ENCODE peak calls at places on chromosome X, in nine cellular contexts. J is mesenchymal stem cell, V is aorta, W is heart right ventricle, A is lower lobe of right lung, R is breast epithelium, H is left ventricle myocardium inferior, E is Panc1, I is MM.1S. Y is an unnamed sample.

GRCh38 chrX:43835557-43835956 is 46.7 kb downstream of the MAOB start:
- DNase-seq in J (no peak), V (no peak), W (no peak), A (no peak), R (no peak), H (no peak), E (no peak), I (no peak), Y (no peak)

GRCh38 chrX:49266536-49267445 is 2.3 kb upstream of the FOXP3 start:
- DNase-seq in J (no peak), V (no peak), W (no peak), A (no peak), R (no peak), H (no peak), E (no peak), I (no peak), Y (no peak)

GRCh38 chrX:115297189-115297588 is 7.7 kb downstream of the LUZP4 start:
- DNase-seq in J (no peak), V (no peak), W (no peak), A (no peak), R (no peak), H (no peak), E (no peak), I (no peak), Y (no peak)

GRCh38 chrX:20029728-20030127 is 38.9 kb upstream of the BCLAF3 start:
- DNase-seq in J (no peak), V (no peak), W (no peak), A (no peak), R (peak; percentile 62), H (no peak), E (no peak), I (peak; percentile 71), Y (no peak)

GRCh38 chrX:24498975-24499374 is 33.9 kb downstream of the PDK3 start:
- DNase-seq in J (peak; percentile 7), V (no peak), W (no peak), A (no peak), R (no peak), H (no peak), E (no peak), I (peak; percentile 61), Y (no peak)

GRCh38 chrX:672931-673330 is 42.3 kb downstream of the SHOX start:
- DNase-seq in J (no peak), V (no peak), W (no peak), A (no peak), R (no peak), H (no peak), E (no peak), I (no peak), Y (no peak)

GRCh38 chrX:140701480-140701879 is 8.1 kb upstream of the LINC00632 start:
- DNase-seq in J (peak; percentile 48), V (no peak), W (no peak), A (no peak), R (no peak), H (no peak), E (no peak), I (peak; percentile 28), Y (no peak)

GRCh38 chrX:69014200-69014599 is 151.1 kb downstream of the PJA1 start:
- DNase-seq in J (peak; percentile 8), V (no peak), W (no peak), A (no peak), R (no peak), H (no peak), E (no peak), I (no peak), Y (no peak)

GRCh38 chrX:130801901-130802300 is 101.1 kb downstream of the ENOX2 start:
- DNase-seq in J (no peak), V (no peak), W (no peak), A (no peak), R (no peak), H (no peak), E (no peak), I (no peak), Y (no peak)

GRCh38 chrX:39491548-39492297 is 606.0 kb downstream of the BCOR start:
- DNase-seq in J (no peak), V (no peak), W (no peak), A (no peak), R (no peak), H (no peak), E (no peak), I (peak; percentile 6), Y (no peak)

GRCh38 chrX:76555816-76556215 is 128.3 kb downstream of the MAGEE1 start:
- DNase-seq in J (no peak), V (no peak), W (no peak), A (no peak), R (no peak), H (no peak), E (no peak), I (peak; percentile 73), Y (no peak)

GRCh38 chrX:74505437-74505836 is 84.1 kb downstream of the SLC16A2 start:
- DNase-seq in J (no peak), V (no peak), W (no peak), A (no peak), R (no peak), H (no peak), E (no peak), I (no peak), Y (no peak)

GRCh38 chrX:27680726-27681125 is 90.6 kb downstream of the DCAF8L2 start:
- DNase-seq in J (peak; percentile 0), V (no peak), W (no peak), A (no peak), R (no peak), H (no peak), E (no peak), I (no peak), Y (no peak)

GRCh38 chrX:15874672-15875071 is 20.1 kb upstream of the AP1S2 start:
- DNase-seq in J (no peak), V (no peak), W (no peak), A (no peak), R (no peak), H (no peak), E (no peak), I (no peak), Y (no peak)

GRCh38 chrX:118983513-118983912 is 9.1 kb downstream of the LONRF3 start:
- DNase-seq in J (no peak), V (no peak), W (no peak), A (no peak), R (no peak), H (no peak), E (no peak), I (no peak), Y (no peak)

GRCh38 chrX:73822775-73823174 is 259.8 kb downstream of the CHIC1 start:
- DNase-seq in J (no peak), V (no peak), W (no peak), A (no peak), R (no peak), H (no peak), E (no peak), I (no peak), Y (no peak)

DNA sequence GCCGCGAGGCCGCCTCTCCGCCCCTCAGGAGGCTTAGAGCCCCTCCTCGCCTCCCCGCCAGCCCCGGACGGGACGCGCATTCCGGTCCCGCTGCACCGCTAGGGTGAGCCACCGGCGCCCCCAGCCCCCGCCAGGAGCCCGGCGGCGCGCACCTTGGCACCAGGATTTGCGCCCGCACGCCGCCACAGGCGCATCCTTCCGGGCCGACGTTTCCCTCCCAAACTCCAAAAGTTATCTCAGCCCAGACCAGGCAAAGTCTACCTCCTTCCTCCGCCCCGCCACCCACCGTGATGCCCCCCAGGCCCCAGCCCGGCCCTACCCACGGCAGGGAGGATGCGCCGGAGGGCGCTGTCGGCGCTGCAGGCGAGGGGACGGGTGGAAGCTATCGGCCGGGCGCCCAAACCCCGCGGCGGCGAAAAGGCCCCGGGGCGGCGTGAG is 538 bp downstream of the SCML2 start:
- DNase-seq in J (no peak), V (peak; percentile 78), W (peak; percentile 3), A (no peak), R (no peak), H (no peak), E (no peak), I (peak; percentile 29), Y (no peak)
- H3K27ac ChIP-seq in J (no peak overlapping the region), V (no peak overlapping the region), W (no peak overlapping the region), A (no peak overlapping the region), R (no peak overlapping the region), H (no peak overlapping the region), E (peak overlapping the region; percentile 54), I (no peak overlapping the region), Y (no peak overlapping the region)

DNA sequence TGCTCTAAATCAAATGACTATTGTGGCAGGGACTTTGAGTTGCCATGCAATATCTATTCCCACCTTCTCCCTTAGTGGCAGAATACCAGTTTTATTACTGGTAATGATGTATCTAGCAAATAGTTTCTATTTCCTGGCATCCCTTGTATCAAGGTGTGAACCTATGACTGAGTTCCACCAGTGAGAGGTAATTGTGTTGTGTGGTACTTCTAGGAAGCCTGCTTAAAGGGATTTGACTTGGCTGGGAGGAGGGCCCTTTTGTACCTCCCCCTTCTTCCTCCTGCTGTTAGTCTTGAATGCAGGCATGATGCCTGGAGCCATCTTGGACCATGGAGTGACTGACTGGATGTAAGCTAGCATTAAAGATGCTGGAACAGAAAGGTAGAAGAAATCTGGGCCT is 65.4 kb upstream of the DYNLT3 start:
- DNase-seq in J (no peak), V (no peak), W (no peak), A (no peak), R (no peak), H (no peak), E (no peak), I (no peak), Y (no peak)
- H3K27ac ChIP-seq in J (no peak overlapping the region), V (no peak overlapping the region), W (no peak overlapping the region), A (no peak overlapping the region), R (no peak overlapping the region), H (no peak overlapping the region), E (no peak overlapping the region), I (no peak overlapping the region), Y (no peak overlapping the region)

GRCh38 chrX:104307341-104307740 is 52.6 kb upstream of the ESX1 start:
- DNase-seq in J (no peak), V (no peak), W (no peak), A (no peak), R (no peak), H (no peak), E (no peak), I (no peak), Y (no peak)

GRCh38 chrX:104306180-104306579 is 51.4 kb upstream of the ESX1 start:
- DNase-seq in J (no peak), V (no peak), W (no peak), A (no peak), R (no peak), H (no peak), E (no peak), I (no peak), Y (no peak)

GRCh38 chrX:104310657-104311056 is 55.9 kb upstream of the ESX1 start:
- DNase-seq in J (no peak), V (no peak), W (no peak), A (no peak), R (no peak), H (no peak), E (no peak), I (no peak), Y (no peak)

GRCh38 chrX:104309169-104309568 is 54.4 kb upstream of the ESX1 start:
- DNase-seq in J (no peak), V (no peak), W (no peak), A (no peak), R (no peak), H (no peak), E (no peak), I (no peak), Y (no peak)

GRCh38 chrX:104310084-104310483 is 55.4 kb upstream of the ESX1 start:
- DNase-seq in J (peak; percentile 51), V (no peak), W (no peak), A (no peak), R (no peak), H (no peak), E (peak; percentile 18), I (no peak), Y (no peak)
- H3K27ac ChIP-seq in J (no peak overlapping the region), V (no peak overlapping the region), W (no peak overlapping the region), A (no peak overlapping the region), R (no peak overlapping the region), H (no peak overlapping the region), E (no peak overlapping the region), I (no peak overlapping the region), Y (no peak overlapping the region)

GRCh38 chrX:7069556-7069955 is 78.0 kb upstream of the STS start:
- DNase-seq in J (no peak), V (no peak), W (no peak), A (no peak), R (no peak), H (no peak), E (no peak), I (no peak), Y (no peak)
- H3K27ac ChIP-seq in J (no peak overlapping the region), V (no peak overlapping the region), W (no peak overlapping the region), A (no peak overlapping the region), R (no peak overlapping the region), H (no peak overlapping the region), E (no peak overlapping the region), I (no peak overlapping the region), Y (no peak overlapping the region)